ENCODE peak calls at places on chromosome 12, in nine cellular contexts. One of them, this sample, is unnamed.

GRCh38 chr12:55931780-55932545 is 1.0 kb downstream of the DGKA start:
- DNase-seq in body of pancreas: peak
- DNase-seq in cardiac fibroblast: peak
- DNase-seq in stimulated activated CD4-positive, alpha-beta T cell treated with anti-CD3 and anti-CD28 coated beads, Interleukin-15, amount 100 ng/mL, for 1 hour: no peak
- DNase-seq in LoVo: peak
- DNase-seq in A549: no peak
- DNase-seq in cardiac muscle cell: peak
- DNase-seq in T follicular helper cell: peak
- DNase-seq in central memory CD4-positive, alpha-beta T cell: no peak
- DNase-seq in this sample: peak

GRCh38 chr12:31647106-31647505 is 12.4 kb upstream of the ETFBKMT start:
- DNase-seq in body of pancreas: no peak
- DNase-seq in cardiac fibroblast: no peak
- DNase-seq in stimulated activated CD4-positive, alpha-beta T cell treated with anti-CD3 and anti-CD28 coated beads, Interleukin-15, amount 100 ng/mL, for 1 hour: no peak
- DNase-seq in LoVo: no peak
- DNase-seq in A549: no peak
- DNase-seq in cardiac muscle cell: no peak
- DNase-seq in T follicular helper cell: no peak
- DNase-seq in central memory CD4-positive, alpha-beta T cell: no peak
- DNase-seq in this sample: no peak

GRCh38 chr12:21221072-21221471 is 90.1 kb downstream of the SLCO1B1 start:
- DNase-seq in body of pancreas: no peak
- DNase-seq in cardiac fibroblast: no peak
- DNase-seq in stimulated activated CD4-positive, alpha-beta T cell treated with anti-CD3 and anti-CD28 coated beads, Interleukin-15, amount 100 ng/mL, for 1 hour: no peak
- DNase-seq in LoVo: no peak
- DNase-seq in A549: no peak
- DNase-seq in cardiac muscle cell: no peak
- DNase-seq in T follicular helper cell: no peak
- DNase-seq in central memory CD4-positive, alpha-beta T cell: no peak
- DNase-seq in this sample: no peak

GRCh38 chr12:113322353-113322752 is 12.6 kb downstream of the SLC8B1 start:
- DNase-seq in body of pancreas: no peak
- DNase-seq in cardiac fibroblast: peak
- DNase-seq in stimulated activated CD4-positive, alpha-beta T cell treated with anti-CD3 and anti-CD28 coated beads, Interleukin-15, amount 100 ng/mL, for 1 hour: no peak
- DNase-seq in LoVo: no peak
- DNase-seq in A549: no peak
- DNase-seq in cardiac muscle cell: no peak
- DNase-seq in T follicular helper cell: no peak
- DNase-seq in central memory CD4-positive, alpha-beta T cell: no peak
- DNase-seq in this sample: no peak

GRCh38 chr12:120085920-120086319 is 30.6 kb downstream of the RAB35 start:
- DNase-seq in body of pancreas: no peak
- DNase-seq in cardiac fibroblast: no peak
- DNase-seq in stimulated activated CD4-positive, alpha-beta T cell treated with anti-CD3 and anti-CD28 coated beads, Interleukin-15, amount 100 ng/mL, for 1 hour: no peak
- DNase-seq in LoVo: no peak
- DNase-seq in A549: no peak
- DNase-seq in cardiac muscle cell: no peak
- DNase-seq in T follicular helper cell: no peak
- DNase-seq in central memory CD4-positive, alpha-beta T cell: no peak
- DNase-seq in this sample: no peak

GRCh38 chr12:78964521-78964920 is 99.9 kb downstream of the SYT1 start:
- DNase-seq in body of pancreas: no peak
- DNase-seq in cardiac fibroblast: no peak
- DNase-seq in stimulated activated CD4-positive, alpha-beta T cell treated with anti-CD3 and anti-CD28 coated beads, Interleukin-15, amount 100 ng/mL, for 1 hour: no peak
- DNase-seq in LoVo: no peak
- DNase-seq in A549: no peak
- DNase-seq in cardiac muscle cell: no peak
- DNase-seq in T follicular helper cell: no peak
- DNase-seq in central memory CD4-positive, alpha-beta T cell: no peak
- DNase-seq in this sample: no peak

GRCh38 chr12:118334939-118335567 is 37.7 kb downstream of the TAOK3 start:
- DNase-seq in body of pancreas: no peak
- DNase-seq in cardiac fibroblast: peak
- DNase-seq in stimulated activated CD4-positive, alpha-beta T cell treated with anti-CD3 and anti-CD28 coated beads, Interleukin-15, amount 100 ng/mL, for 1 hour: no peak
- DNase-seq in LoVo: no peak
- DNase-seq in A549: no peak
- DNase-seq in cardiac muscle cell: no peak
- DNase-seq in T follicular helper cell: no peak
- DNase-seq in central memory CD4-positive, alpha-beta T cell: no peak
- DNase-seq in this sample: no peak

GRCh38 chr12:29737616-29738015 is 46.1 kb downstream of the TMTC1 start:
- DNase-seq in body of pancreas: no peak
- DNase-seq in cardiac fibroblast: no peak
- DNase-seq in stimulated activated CD4-positive, alpha-beta T cell treated with anti-CD3 and anti-CD28 coated beads, Interleukin-15, amount 100 ng/mL, for 1 hour: no peak
- DNase-seq in LoVo: no peak
- DNase-seq in A549: no peak
- DNase-seq in cardiac muscle cell: no peak
- DNase-seq in T follicular helper cell: no peak
- DNase-seq in central memory CD4-positive, alpha-beta T cell: no peak
- DNase-seq in this sample: no peak

GRCh38 chr12:8594072-8594471 is 18.6 kb downstream of the AICDA start:
- DNase-seq in body of pancreas: no peak
- DNase-seq in cardiac fibroblast: no peak
- DNase-seq in stimulated activated CD4-positive, alpha-beta T cell treated with anti-CD3 and anti-CD28 coated beads, Interleukin-15, amount 100 ng/mL, for 1 hour: no peak
- DNase-seq in LoVo: no peak
- DNase-seq in A549: no peak
- DNase-seq in cardiac muscle cell: no peak
- DNase-seq in T follicular helper cell: no peak
- DNase-seq in central memory CD4-positive, alpha-beta T cell: no peak
- DNase-seq in this sample: no peak

GRCh38 chr12:1531160-1531653 is 63.2 kb downstream of the FBXL14 start:
- DNase-seq in body of pancreas: no peak
- DNase-seq in cardiac fibroblast: no peak
- DNase-seq in stimulated activated CD4-positive, alpha-beta T cell treated with anti-CD3 and anti-CD28 coated beads, Interleukin-15, amount 100 ng/mL, for 1 hour: no peak
- DNase-seq in LoVo: no peak
- DNase-seq in A549: no peak
- DNase-seq in cardiac muscle cell: no peak
- DNase-seq in T follicular helper cell: no peak
- DNase-seq in central memory CD4-positive, alpha-beta T cell: no peak
- DNase-seq in this sample: no peak

GRCh38 chr12:113242018-113242418 is 20.8 kb downstream of the TPCN1 start:
- DNase-seq in body of pancreas: peak
- DNase-seq in cardiac fibroblast: no peak
- DNase-seq in stimulated activated CD4-positive, alpha-beta T cell treated with anti-CD3 and anti-CD28 coated beads, Interleukin-15, amount 100 ng/mL, for 1 hour: no peak
- DNase-seq in LoVo: no peak
- DNase-seq in A549: no peak
- DNase-seq in cardiac muscle cell: no peak
- DNase-seq in T follicular helper cell: no peak
- DNase-seq in central memory CD4-positive, alpha-beta T cell: no peak
- DNase-seq in this sample: peak

GRCh38 chr12:26566670-26567069 is 266.3 kb downstream of the ITPR2 start:
- DNase-seq in body of pancreas: no peak
- DNase-seq in cardiac fibroblast: peak
- DNase-seq in stimulated activated CD4-positive, alpha-beta T cell treated with anti-CD3 and anti-CD28 coated beads, Interleukin-15, amount 100 ng/mL, for 1 hour: no peak
- DNase-seq in LoVo: no peak
- DNase-seq in A549: no peak
- DNase-seq in cardiac muscle cell: no peak
- DNase-seq in T follicular helper cell: no peak
- DNase-seq in central memory CD4-positive, alpha-beta T cell: no peak
- DNase-seq in this sample: no peak

GRCh38 chr12:17020765-17021164 is 414.8 kb upstream of the LMO3 start:
- DNase-seq in body of pancreas: no peak
- DNase-seq in cardiac fibroblast: no peak
- DNase-seq in stimulated activated CD4-positive, alpha-beta T cell treated with anti-CD3 and anti-CD28 coated beads, Interleukin-15, amount 100 ng/mL, for 1 hour: no peak
- DNase-seq in LoVo: no peak
- DNase-seq in A549: no peak
- DNase-seq in cardiac muscle cell: no peak
- DNase-seq in T follicular helper cell: no peak
- DNase-seq in central memory CD4-positive, alpha-beta T cell: no peak
- DNase-seq in this sample: no peak

GRCh38 chr12:131113562-131113961 is 159.9 kb downstream of the ADGRD1 start:
- DNase-seq in body of pancreas: no peak
- DNase-seq in cardiac fibroblast: no peak
- DNase-seq in stimulated activated CD4-positive, alpha-beta T cell treated with anti-CD3 and anti-CD28 coated beads, Interleukin-15, amount 100 ng/mL, for 1 hour: no peak
- DNase-seq in LoVo: no peak
- DNase-seq in A549: no peak
- DNase-seq in cardiac muscle cell: no peak
- DNase-seq in T follicular helper cell: no peak
- DNase-seq in central memory CD4-positive, alpha-beta T cell: no peak
- DNase-seq in this sample: no peak

GRCh38 chr12:65787056-65787855 is 37.0 kb upstream of the HMGA2 start:
- DNase-seq in body of pancreas: no peak
- DNase-seq in cardiac fibroblast: no peak
- DNase-seq in stimulated activated CD4-positive, alpha-beta T cell treated with anti-CD3 and anti-CD28 coated beads, Interleukin-15, amount 100 ng/mL, for 1 hour: no peak
- DNase-seq in LoVo: no peak
- DNase-seq in A549: no peak
- DNase-seq in cardiac muscle cell: no peak
- DNase-seq in T follicular helper cell: no peak
- DNase-seq in central memory CD4-positive, alpha-beta T cell: no peak
- DNase-seq in this sample: no peak

GRCh38 chr12:15700595-15700994 is 88.6 kb downstream of the EPS8 start:
- DNase-seq in body of pancreas: no peak
- DNase-seq in cardiac fibroblast: peak
- DNase-seq in stimulated activated CD4-positive, alpha-beta T cell treated with anti-CD3 and anti-CD28 coated beads, Interleukin-15, amount 100 ng/mL, for 1 hour: no peak
- DNase-seq in LoVo: peak
- DNase-seq in A549: peak
- DNase-seq in cardiac muscle cell: no peak
- DNase-seq in T follicular helper cell: no peak
- DNase-seq in central memory CD4-positive, alpha-beta T cell: no peak
- DNase-seq in this sample: peak

GRCh38 chr12:76830456-76830855 is 48.4 kb downstream of the CSRP2 start:
- DNase-seq in body of pancreas: no peak
- DNase-seq in cardiac fibroblast: no peak
- DNase-seq in stimulated activated CD4-positive, alpha-beta T cell treated with anti-CD3 and anti-CD28 coated beads, Interleukin-15, amount 100 ng/mL, for 1 hour: no peak
- DNase-seq in LoVo: no peak
- DNase-seq in A549: no peak
- DNase-seq in cardiac muscle cell: no peak
- DNase-seq in T follicular helper cell: no peak
- DNase-seq in central memory CD4-positive, alpha-beta T cell: no peak
- DNase-seq in this sample: no peak

GRCh38 chr12:120230326-120230973 is 29.5 kb upstream of the RPLP0 start:
- DNase-seq in body of pancreas: peak
- DNase-seq in cardiac fibroblast: peak
- DNase-seq in stimulated activated CD4-positive, alpha-beta T cell treated with anti-CD3 and anti-CD28 coated beads, Interleukin-15, amount 100 ng/mL, for 1 hour: no peak
- DNase-seq in LoVo: peak
- DNase-seq in A549: peak
- DNase-seq in cardiac muscle cell: peak
- DNase-seq in T follicular helper cell: no peak
- DNase-seq in central memory CD4-positive, alpha-beta T cell: no peak
- DNase-seq in this sample: peak

GRCh38 chr12:1776139-1776975 is 44.0 kb upstream of the LRTM2 start:
- DNase-seq in body of pancreas: no peak
- DNase-seq in cardiac fibroblast: peak
- DNase-seq in stimulated activated CD4-positive, alpha-beta T cell treated with anti-CD3 and anti-CD28 coated beads, Interleukin-15, amount 100 ng/mL, for 1 hour: no peak
- DNase-seq in LoVo: no peak
- DNase-seq in A549: peak
- DNase-seq in cardiac muscle cell: no peak
- DNase-seq in T follicular helper cell: no peak
- DNase-seq in central memory CD4-positive, alpha-beta T cell: no peak
- DNase-seq in this sample: peak

GRCh38 chr12:132723015-132723763 is 12.5 kb downstream of the PGAM5 start:
- DNase-seq in body of pancreas: no peak
- DNase-seq in cardiac fibroblast: no peak
- DNase-seq in stimulated activated CD4-positive, alpha-beta T cell treated with anti-CD3 and anti-CD28 coated beads, Interleukin-15, amount 100 ng/mL, for 1 hour: no peak
- DNase-seq in LoVo: no peak
- DNase-seq in A549: no peak
- DNase-seq in cardiac muscle cell: no peak
- DNase-seq in T follicular helper cell: no peak
- DNase-seq in central memory CD4-positive, alpha-beta T cell: no peak
- DNase-seq in this sample: no peak

GRCh38 chr12:39581592-39581991 is 38.0 kb downstream of the ABCD2 start:
- DNase-seq in body of pancreas: no peak
- DNase-seq in cardiac fibroblast: peak
- DNase-seq in stimulated activated CD4-positive, alpha-beta T cell treated with anti-CD3 and anti-CD28 coated beads, Interleukin-15, amount 100 ng/mL, for 1 hour: no peak
- DNase-seq in LoVo: peak
- DNase-seq in A549: peak
- DNase-seq in cardiac muscle cell: no peak
- DNase-seq in T follicular helper cell: no peak
- DNase-seq in central memory CD4-positive, alpha-beta T cell: no peak
- DNase-seq in this sample: no peak

GRCh38 chr12:50825372-50825838 is 17.3 kb upstream of the TMPRSS12 start:
- DNase-seq in body of pancreas: peak
- DNase-seq in cardiac fibroblast: peak
- DNase-seq in stimulated activated CD4-positive, alpha-beta T cell treated with anti-CD3 and anti-CD28 coated beads, Interleukin-15, amount 100 ng/mL, for 1 hour: no peak
- DNase-seq in LoVo: peak
- DNase-seq in A549: peak
- DNase-seq in cardiac muscle cell: peak
- DNase-seq in T follicular helper cell: no peak
- DNase-seq in central memory CD4-positive, alpha-beta T cell: peak
- DNase-seq in this sample: peak

GRCh38 chr12:59080101-59080500 is 159.8 kb upstream of the LRIG3 start:
- DNase-seq in body of pancreas: peak
- DNase-seq in cardiac fibroblast: no peak
- DNase-seq in stimulated activated CD4-positive, alpha-beta T cell treated with anti-CD3 and anti-CD28 coated beads, Interleukin-15, amount 100 ng/mL, for 1 hour: no peak
- DNase-seq in LoVo: no peak
- DNase-seq in A549: no peak
- DNase-seq in cardiac muscle cell: no peak
- DNase-seq in T follicular helper cell: no peak
- DNase-seq in central memory CD4-positive, alpha-beta T cell: no peak
- DNase-seq in this sample: no peak

GRCh38 chr12:2745655-2746054 is 49.1 kb upstream of the FKBP4 start:
- DNase-seq in body of pancreas: no peak
- DNase-seq in cardiac fibroblast: no peak
- DNase-seq in stimulated activated CD4-positive, alpha-beta T cell treated with anti-CD3 and anti-CD28 coated beads, Interleukin-15, amount 100 ng/mL, for 1 hour: no peak
- DNase-seq in LoVo: no peak
- DNase-seq in A549: no peak
- DNase-seq in cardiac muscle cell: no peak
- DNase-seq in T follicular helper cell: no peak
- DNase-seq in central memory CD4-positive, alpha-beta T cell: no peak
- DNase-seq in this sample: no peak

GRCh38 chr12:26370098-26370497 is 174.7 kb downstream of the SSPN start:
- DNase-seq in body of pancreas: no peak
- DNase-seq in cardiac fibroblast: no peak
- DNase-seq in stimulated activated CD4-positive, alpha-beta T cell treated with anti-CD3 and anti-CD28 coated beads, Interleukin-15, amount 100 ng/mL, for 1 hour: no peak
- DNase-seq in LoVo: no peak
- DNase-seq in A549: no peak
- DNase-seq in cardiac muscle cell: no peak
- DNase-seq in T follicular helper cell: no peak
- DNase-seq in central memory CD4-positive, alpha-beta T cell: no peak
- DNase-seq in this sample: peak

GRCh38 chr12:89538902-89539301 is 13.1 kb upstream of the POC1B start:
- DNase-seq in body of pancreas: no peak
- DNase-seq in cardiac fibroblast: no peak
- DNase-seq in stimulated activated CD4-positive, alpha-beta T cell treated with anti-CD3 and anti-CD28 coated beads, Interleukin-15, amount 100 ng/mL, for 1 hour: no peak
- DNase-seq in LoVo: no peak
- DNase-seq in A549: no peak
- DNase-seq in cardiac muscle cell: no peak
- DNase-seq in T follicular helper cell: no peak
- DNase-seq in central memory CD4-positive, alpha-beta T cell: no peak
- DNase-seq in this sample: no peak

GRCh38 chr12:109883429-109883828 is 3.1 kb upstream of the GLTP start:
- DNase-seq in body of pancreas: no peak
- DNase-seq in cardiac fibroblast: no peak
- DNase-seq in stimulated activated CD4-positive, alpha-beta T cell treated with anti-CD3 and anti-CD28 coated beads, Interleukin-15, amount 100 ng/mL, for 1 hour: no peak
- DNase-seq in LoVo: peak
- DNase-seq in A549: peak
- DNase-seq in cardiac muscle cell: no peak
- DNase-seq in T follicular helper cell: no peak
- DNase-seq in central memory CD4-positive, alpha-beta T cell: no peak
- DNase-seq in this sample: no peak

GRCh38 chr12:93664573-93665138 is 12.5 kb upstream of the CRADD start:
- DNase-seq in body of pancreas: no peak
- DNase-seq in cardiac fibroblast: no peak
- DNase-seq in stimulated activated CD4-positive, alpha-beta T cell treated with anti-CD3 and anti-CD28 coated beads, Interleukin-15, amount 100 ng/mL, for 1 hour: no peak
- DNase-seq in LoVo: no peak
- DNase-seq in A549: no peak
- DNase-seq in cardiac muscle cell: no peak
- DNase-seq in T follicular helper cell: no peak
- DNase-seq in central memory CD4-positive, alpha-beta T cell: no peak
- DNase-seq in this sample: no peak

GRCh38 chr12:27595231-27595642 is 71.2 kb downstream of the PPFIBP1 start:
- DNase-seq in body of pancreas: peak
- DNase-seq in cardiac fibroblast: peak
- DNase-seq in stimulated activated CD4-positive, alpha-beta T cell treated with anti-CD3 and anti-CD28 coated beads, Interleukin-15, amount 100 ng/mL, for 1 hour: no peak
- DNase-seq in LoVo: no peak
- DNase-seq in A549: peak
- DNase-seq in cardiac muscle cell: no peak
- DNase-seq in T follicular helper cell: no peak
- DNase-seq in central memory CD4-positive, alpha-beta T cell: no peak
- DNase-seq in this sample: peak

GRCh38 chr12:67648306-67649164 is at the start of gene DYRK2:
- DNase-seq in body of pancreas: peak
- DNase-seq in cardiac fibroblast: peak
- DNase-seq in stimulated activated CD4-positive, alpha-beta T cell treated with anti-CD3 and anti-CD28 coated beads, Interleukin-15, amount 100 ng/mL, for 1 hour: peak
- DNase-seq in LoVo: peak
- DNase-seq in A549: peak
- DNase-seq in cardiac muscle cell: peak
- DNase-seq in T follicular helper cell: peak
- DNase-seq in central memory CD4-positive, alpha-beta T cell: peak
- DNase-seq in this sample: peak

GRCh38 chr12:103175625-103176024 is 218.2 kb downstream of the ASCL1 start:
- DNase-seq in body of pancreas: no peak
- DNase-seq in cardiac fibroblast: no peak
- DNase-seq in stimulated activated CD4-positive, alpha-beta T cell treated with anti-CD3 and anti-CD28 coated beads, Interleukin-15, amount 100 ng/mL, for 1 hour: no peak
- DNase-seq in LoVo: no peak
- DNase-seq in A549: no peak
- DNase-seq in cardiac muscle cell: no peak
- DNase-seq in T follicular helper cell: no peak
- DNase-seq in central memory CD4-positive, alpha-beta T cell: no peak
- DNase-seq in this sample: no peak

This sample was measured in ACHN.